ENCODE peak calls at places on chromosomes 3 and 15, in eight cellular contexts. I is ascending aorta; P is CD8-positive, alpha-beta T cell; K is lung; C is Panc1; S is A673; A is HepG2; L is astrocyte of the spinal cord. B is an unnamed sample.

GRCh38 chr15:63306480-63307073 is 29.2 kb downstream of the APH1B start:
- DNase-seq in S (no peak), K (no peak), A (no peak), I (no peak), P (no peak), C (no peak), L (no peak), B (no peak)

GRCh38 chr15:81157195-81157938 is 23.3 kb downstream of the CFAP161 start:
- DNase-seq in C (no peak), S (no peak), I (no peak), K (no peak), P (no peak), L (no peak), A (no peak), B (no peak)

GRCh38 chr3:12515631-12516030 is 29.7 kb downstream of the MKRN2OS start:
- DNase-seq in C (no peak), A (no peak), L (no peak), K (no peak), I (no peak), P (no peak), S (no peak), B (no peak)

GRCh38 chr15:77107068-77107467 is 36.2 kb upstream of the TSPAN3 start:
- DNase-seq in S (no peak), L (peak; percentile 49), P (no peak), C (no peak), I (peak; percentile 60), A (no peak), K (no peak), B (peak; percentile 69)

GRCh38 chr3:117622130-117622841 is 912.7 kb downstream of the TUSC7 start:
- DNase-seq in P (no peak), L (peak; percentile 83), I (no peak), A (no peak), K (no peak), S (peak; percentile 58), C (no peak), B (peak; percentile 72)

GRCh38 chr15:82875411-82876003 is 66.1 kb downstream of the WHAMM start:
- DNase-seq in A (no peak), L (peak; percentile 59), S (no peak), I (no peak), K (no peak), C (peak; percentile 51), P (no peak), B (peak; percentile 37)

GRCh38 chr3:68206524-68207117 is 552.2 kb upstream of the SUCLG2 start:
- DNase-seq in P (no peak), I (no peak), C (no peak), L (no peak), S (no peak), A (no peak), K (no peak), B (no peak)

GRCh38 chr15:49991587-49991986 is 127.4 kb downstream of the ATP8B4 start:
- DNase-seq in P (no peak), L (no peak), A (no peak), I (no peak), K (no peak), S (no peak), C (no peak), B (no peak)

GRCh38 chr3:148957586-148957985 is 33.8 kb upstream of the GYG1 start:
- DNase-seq in P (no peak), I (no peak), C (no peak), S (peak; percentile 55), L (no peak), K (no peak), A (peak; percentile 37), B (no peak)

GRCh38 chr15:82715003-82715402 is 5.3 kb upstream of the AP3B2 start:
- DNase-seq in L (no peak), K (no peak), S (no peak), A (no peak), C (no peak), I (no peak), P (no peak), B (no peak)

DNA sequence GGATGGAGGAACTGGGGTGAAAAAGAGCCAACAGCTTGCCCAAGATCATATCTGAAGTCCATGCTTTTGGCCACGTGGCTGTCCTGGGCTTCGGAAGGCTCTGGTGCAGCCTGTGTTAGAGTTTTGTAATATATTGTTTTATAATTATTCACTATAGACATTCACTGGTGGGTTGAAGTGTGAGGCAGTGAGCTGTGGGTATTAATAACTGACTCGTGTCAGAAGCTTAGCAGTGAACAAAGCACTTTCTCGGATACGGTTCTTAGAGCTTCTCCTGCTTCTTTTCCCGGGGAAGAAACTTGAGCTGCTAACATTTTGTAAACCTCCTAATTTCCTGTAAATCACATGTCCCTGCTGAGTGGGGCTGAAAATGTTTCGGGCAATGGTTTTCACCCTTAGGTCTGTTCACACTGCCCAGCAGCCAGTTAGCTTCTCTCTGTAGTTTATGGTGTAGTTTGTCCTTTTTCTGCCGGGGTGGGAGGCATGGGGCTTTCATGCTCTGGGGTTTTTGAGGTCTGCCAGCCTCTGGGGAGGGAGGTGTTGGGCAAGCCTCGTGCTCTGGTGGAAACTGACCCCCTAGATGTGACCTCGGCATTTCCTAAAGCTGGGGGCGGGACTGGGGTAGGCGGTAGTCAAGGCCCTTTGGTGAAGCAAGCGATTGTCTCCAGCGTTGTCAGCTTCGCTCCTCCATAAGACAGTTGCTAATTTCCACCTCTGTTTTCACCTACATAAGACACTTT is 1.7 kb downstream of the MRAS start:
- DNase-seq in K (no peak), L (peak; percentile 12), I (no peak), A (peak; percentile 43), C (no peak), S (no peak), P (no peak), B (no peak)
- H3K4me3 ChIP-seq in K (peak overlapping the region; percentile 51), L (no peak overlapping the region), I (peak overlapping the region; percentile 96), A (no peak overlapping the region), C (no peak overlapping the region), S (no peak overlapping the region), P (no peak overlapping the region), B (peak overlapping the region; percentile 66)

DNA sequence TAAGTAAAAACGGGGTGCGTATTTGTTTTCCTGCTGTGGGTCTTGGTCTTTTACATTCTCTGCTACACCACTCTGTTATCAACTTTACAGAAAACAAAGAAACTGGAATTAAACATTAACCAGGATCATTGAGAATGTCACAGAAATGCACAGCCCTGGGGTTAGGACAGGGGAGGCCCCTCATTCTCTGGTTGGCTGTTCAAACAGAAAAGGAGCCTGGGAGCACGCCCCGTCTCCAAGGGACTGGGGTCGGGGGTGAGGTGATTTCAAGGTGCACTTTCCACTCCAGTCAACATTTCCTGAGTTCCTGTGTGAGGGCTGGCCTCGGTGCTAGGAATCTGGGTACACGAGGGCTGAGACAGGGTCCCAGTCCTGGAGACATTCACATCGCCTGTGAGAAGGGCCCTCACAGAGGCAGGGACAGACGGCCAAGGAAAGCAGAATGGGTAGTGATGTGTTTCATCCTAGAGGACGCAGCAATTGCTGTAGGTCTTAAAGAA is 30.3 kb downstream of the CPN2 start:
- DNase-seq in A (peak; percentile 83), C (no peak), S (no peak), K (no peak), P (no peak), I (no peak), L (no peak), B (no peak)
- H3K4me3 ChIP-seq in A (peak overlapping the region; percentile 33), C (no peak overlapping the region), S (no peak overlapping the region), K (no peak overlapping the region), P (no peak overlapping the region), I (no peak overlapping the region), L (no peak overlapping the region), B (no peak overlapping the region)

GRCh38 chr3:38648024-38648658 is 1.3 kb downstream of the SCN5A start:
- DNase-seq in A (no peak), P (no peak), S (no peak), K (no peak), I (peak; percentile 56), C (no peak), L (no peak), B (no peak)
- H3K4me3 ChIP-seq in A (no peak overlapping the region), P (no peak overlapping the region), S (no peak overlapping the region), K (no peak overlapping the region), I (no peak overlapping the region), C (no peak overlapping the region), L (no peak overlapping the region), B (peak overlapping the region; percentile 54)

DNA sequence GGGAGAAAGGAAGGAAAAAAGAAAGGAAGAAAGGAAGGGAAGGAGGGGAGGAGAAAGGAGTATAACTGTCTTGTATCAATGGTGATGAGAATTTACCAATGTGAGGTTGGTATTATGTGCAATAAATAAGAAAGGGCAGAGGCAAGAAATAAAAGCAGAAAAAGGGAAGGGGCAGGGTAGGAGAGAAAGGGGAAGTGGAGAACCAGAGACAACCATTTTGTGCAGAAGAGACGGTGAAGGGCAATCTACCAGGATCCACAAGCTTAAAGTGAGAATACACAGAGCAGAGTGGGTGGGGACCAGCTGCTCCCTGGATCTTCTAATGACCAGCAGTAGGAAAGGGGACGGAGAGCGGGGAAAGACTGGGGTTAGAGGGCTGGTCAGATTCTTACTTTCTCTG is 106.9 kb upstream of the SLCO2A1 start:
- DNase-seq in C (no peak), K (no peak), P (no peak), S (no peak), L (no peak), A (no peak), I (no peak), B (no peak)
- H3K4me3 ChIP-seq in C (no peak overlapping the region), K (no peak overlapping the region), P (no peak overlapping the region), S (no peak overlapping the region), L (no peak overlapping the region), A (no peak overlapping the region), I (no peak overlapping the region), B (no peak overlapping the region)

GRCh38 chr15:39580630-39581500 is at the start of gene THBS1:
- DNase-seq in P (peak; percentile 15), I (peak; percentile 94), A (peak; percentile 81), K (peak; percentile 84), C (no peak), S (peak; percentile 47), L (peak; percentile 95), B (peak; percentile 90)
- H3K4me3 ChIP-seq in P (no peak within 1 kb of the TSS), I (peak within 1 kb of the TSS; percentile 52), A (peak within 1 kb of the TSS; percentile 88), K (peak within 1 kb of the TSS; percentile 51), C (peak within 1 kb of the TSS; percentile 53), S (peak within 1 kb of the TSS; percentile 40), L (peak within 1 kb of the TSS; percentile 68), B (peak within 1 kb of the TSS; percentile 84)

B was measured in skeletal muscle cell.